ENCODE peak calls at places on chromosomes 2 and 18, in ten cellular contexts. T is K562, R is IMR-90, B is A549, L is tibial nerve, Q is uterus, M is HepG2, A is adrenal gland, J is stomach, H is esophagus muscularis mucosa. E is an unnamed sample.

GRCh38 chr2:234412726-234413125 is 84.2 kb downstream of the ARL4C start:
- DNase-seq in T (no peak), Q (no peak), R (no peak), J (no peak), A (no peak), B (peak), L (no peak), M (no peak), H (no peak), E (peak)

GRCh38 chr2:109690457-109690821 is 76.3 kb downstream of the SOWAHC start:
- DNase-seq in J (no peak), A (no peak), M (no peak), T (no peak), R (no peak), L (no peak), H (no peak), Q (no peak), B (no peak), E (no peak)

GRCh38 chr18:32549248-32549842 is 78.7 kb upstream of the GAREM1 start:
- DNase-seq in J (peak), L (peak), H (peak), M (peak), A (peak), Q (peak), R (peak), T (peak), B (peak), E (no peak)

GRCh38 chr2:120343433-120344105 is 2.4 kb upstream of the INHBB start:
- DNase-seq in B (peak), H (peak), A (peak), L (peak), R (peak), Q (peak), J (peak), M (peak), T (peak), E (peak)

GRCh38 chr2:239073745-239074530 is 226.1 kb downstream of the TWIST2 start:
- DNase-seq in A (no peak), B (no peak), T (no peak), R (no peak), H (no peak), L (no peak), Q (no peak), J (no peak), M (no peak), E (no peak)

GRCh38 chr2:31004252-31004651 is 134.0 kb downstream of the GALNT14 start:
- DNase-seq in B (no peak), H (no peak), T (no peak), L (no peak), J (no peak), Q (no peak), M (no peak), R (no peak), A (no peak), E (no peak)

GRCh38 chr2:188623995-188624643 is 332.4 kb downstream of the GULP1 start:
- DNase-seq in M (no peak), J (no peak), L (no peak), H (no peak), T (no peak), B (no peak), A (no peak), Q (no peak), R (peak), E (no peak)

GRCh38 chr2:210558708-210559107 is 2.3 kb downstream of the CPS1 start:
- DNase-seq in Q (no peak), L (no peak), R (no peak), J (no peak), T (peak), A (no peak), H (no peak), M (no peak), B (peak), E (no peak)

GRCh38 chr18:56358608-56359007 is 279.8 kb downstream of the TXNL1 start:
- DNase-seq in B (no peak), J (no peak), A (no peak), R (no peak), Q (no peak), L (no peak), M (no peak), T (no peak), H (no peak), E (no peak)

GRCh38 chr2:20585351-20585709 is 65.6 kb downstream of the HS1BP3 start:
- DNase-seq in Q (no peak), M (peak), B (no peak), H (no peak), R (no peak), T (no peak), A (no peak), L (no peak), J (no peak), E (no peak)

GRCh38 chr2:134041877-134042276 is 212.0 kb upstream of the MGAT5 start:
- DNase-seq in B (no peak), Q (no peak), J (no peak), H (no peak), R (no peak), M (no peak), T (no peak), L (no peak), A (no peak), E (no peak)

GRCh38 chr2:98452396-98453027 is 7.9 kb downstream of the INPP4A start:
- DNase-seq in J (no peak), T (no peak), B (no peak), H (peak), Q (no peak), R (no peak), M (no peak), L (no peak), A (no peak), E (no peak)

GRCh38 chr2:48269126-48269822 is 260.7 kb upstream of the STON1 start:
- DNase-seq in T (no peak), B (no peak), H (no peak), J (no peak), Q (no peak), L (no peak), R (no peak), M (no peak), A (no peak), E (no peak)

GRCh38 chr2:239469101-239469960 is 68.5 kb upstream of the HDAC4 start:
- DNase-seq in B (no peak), Q (no peak), L (no peak), J (peak), R (no peak), H (no peak), A (peak), T (no peak), M (no peak), E (no peak)

GRCh38 chr2:74497777-74498499 is 1.5 kb downstream of the LBX2 start:
- DNase-seq in H (no peak), R (no peak), T (no peak), J (peak), M (no peak), B (no peak), L (no peak), A (no peak), Q (no peak), E (no peak)

GRCh38 chr2:36562245-36562644 is 35.7 kb downstream of the FEZ2 start:
- DNase-seq in R (peak), B (peak), L (no peak), Q (no peak), A (no peak), J (no peak), H (no peak), T (no peak), M (no peak), E (no peak)

GRCh38 chr2:164868563-164869419 is 27.2 kb upstream of the COBLL1 start:
- DNase-seq in T (no peak), R (no peak), M (no peak), H (no peak), A (no peak), L (no peak), B (no peak), J (no peak), Q (no peak), E (no peak)

GRCh38 chr2:60806988-60807681 is 51.1 kb downstream of the PAPOLG start:
- DNase-seq in M (no peak), R (peak), L (no peak), H (peak), T (peak), B (no peak), J (no peak), Q (no peak), A (no peak), E (no peak)

GRCh38 chr2:9287400-9288059 is 80.9 kb downstream of the ASAP2 start:
- DNase-seq in R (peak), L (no peak), H (no peak), B (peak), Q (no peak), J (no peak), M (peak), A (no peak), T (no peak), E (no peak)

GRCh38 chr2:240968731-240969624 is 29.4 kb upstream of the SNED1 start:
- DNase-seq in T (peak), H (no peak), R (no peak), M (peak), J (no peak), B (no peak), Q (peak), A (peak), L (no peak), E (no peak)

GRCh38 chr2:12787891-12788783 is 71.4 kb downstream of the TRIB2 start:
- DNase-seq in H (no peak), J (no peak), A (no peak), B (no peak), T (no peak), L (peak), Q (peak), M (no peak), R (peak), E (no peak)

GRCh38 chr2:157307021-157307420 is 18.6 kb downstream of the ERMN start:
- DNase-seq in Q (no peak), R (peak), J (no peak), T (no peak), B (no peak), A (no peak), M (no peak), H (no peak), L (no peak), E (no peak)

GRCh38 chr2:149562304-149562703 is 25.3 kb downstream of the MMADHC start:
- DNase-seq in H (no peak), M (peak), B (peak), T (no peak), R (peak), Q (no peak), L (no peak), A (no peak), J (no peak), E (no peak)

GRCh38 chr2:62196278-62196901 is 475 bp downstream of the B3GNT2 start:
- DNase-seq in L (no peak), M (peak), A (peak), H (no peak), T (peak), J (peak), R (no peak), B (peak), Q (peak), E (peak)

GRCh38 chr2:175282300-175282699 is 100.8 kb upstream of the ATP5MC3 start:
- DNase-seq in Q (no peak), T (peak), B (peak), J (no peak), R (peak), H (no peak), L (no peak), A (no peak), M (peak), E (no peak)

GRCh38 chr18:8121942-8122480 is 487.2 kb upstream of the RAB12 start:
- DNase-seq in B (peak), T (peak), Q (no peak), L (no peak), J (no peak), A (no peak), R (peak), M (no peak), H (no peak), E (no peak)

GRCh38 chr2:88307817-88308216 is 137.7 kb downstream of the THNSL2 start:
- DNase-seq in R (peak), T (peak), M (peak), Q (no peak), L (no peak), B (peak), J (no peak), H (no peak), A (peak), E (no peak)

GRCh38 chr2:184799386-184799785 is 201.1 kb downstream of the ZNF804A start:
- DNase-seq in J (no peak), T (no peak), M (no peak), B (no peak), H (no peak), Q (no peak), R (no peak), L (no peak), A (no peak), E (no peak)

GRCh38 chr2:85607268-85608215 is 4.3 kb downstream of the C2orf68 start:
- DNase-seq in L (no peak), J (no peak), R (no peak), H (no peak), B (no peak), T (no peak), Q (no peak), A (no peak), M (peak), E (no peak)

GRCh38 chr18:79572848-79573451 is 106.7 kb upstream of the CTDP1 start:
- DNase-seq in Q (no peak), J (no peak), T (no peak), M (no peak), B (no peak), L (no peak), H (no peak), A (no peak), R (no peak), E (peak)

GRCh38 chr18:11741505-11742145 is 52.6 kb downstream of the GNAL start:
- DNase-seq in Q (no peak), L (no peak), M (peak), R (no peak), H (no peak), T (peak), J (no peak), A (no peak), B (peak), E (no peak)

GRCh38 chr2:66433945-66434678 is 813 bp upstream of the MEIS1 start:
- DNase-seq in A (peak), M (peak), J (peak), Q (peak), H (no peak), R (peak), B (peak), T (peak), L (no peak), E (peak)

GRCh38 chr2:97781981-97782380 is 68.6 kb downstream of the ZAP70 start:
- DNase-seq in A (no peak), T (no peak), L (no peak), M (no peak), B (no peak), J (no peak), R (no peak), Q (no peak), H (no peak), E (no peak)

GRCh38 chr2:207163053-207163814 is 2.5 kb downstream of the KLF7 start:
- DNase-seq in R (peak), H (no peak), A (peak), L (peak), M (peak), Q (peak), J (peak), B (peak), T (no peak), E (no peak)

GRCh38 chr2:175571078-175571653 is 389.7 kb upstream of the ATP5MC3 start:
- DNase-seq in A (no peak), H (peak), L (no peak), B (no peak), R (no peak), M (no peak), Q (no peak), J (no peak), T (no peak), E (no peak)

GRCh38 chr2:230575640-230576324 is 136.9 kb upstream of the CAB39 start:
- DNase-seq in M (no peak), T (peak), J (no peak), A (no peak), Q (no peak), R (no peak), L (no peak), H (no peak), B (no peak), E (no peak)

GRCh38 chr18:24544141-24544498 is 83.7 kb downstream of the HRH4 start:
- DNase-seq in L (peak), R (peak), M (peak), B (peak), J (no peak), A (no peak), T (peak), H (peak), Q (no peak), E (no peak)

DNA sequence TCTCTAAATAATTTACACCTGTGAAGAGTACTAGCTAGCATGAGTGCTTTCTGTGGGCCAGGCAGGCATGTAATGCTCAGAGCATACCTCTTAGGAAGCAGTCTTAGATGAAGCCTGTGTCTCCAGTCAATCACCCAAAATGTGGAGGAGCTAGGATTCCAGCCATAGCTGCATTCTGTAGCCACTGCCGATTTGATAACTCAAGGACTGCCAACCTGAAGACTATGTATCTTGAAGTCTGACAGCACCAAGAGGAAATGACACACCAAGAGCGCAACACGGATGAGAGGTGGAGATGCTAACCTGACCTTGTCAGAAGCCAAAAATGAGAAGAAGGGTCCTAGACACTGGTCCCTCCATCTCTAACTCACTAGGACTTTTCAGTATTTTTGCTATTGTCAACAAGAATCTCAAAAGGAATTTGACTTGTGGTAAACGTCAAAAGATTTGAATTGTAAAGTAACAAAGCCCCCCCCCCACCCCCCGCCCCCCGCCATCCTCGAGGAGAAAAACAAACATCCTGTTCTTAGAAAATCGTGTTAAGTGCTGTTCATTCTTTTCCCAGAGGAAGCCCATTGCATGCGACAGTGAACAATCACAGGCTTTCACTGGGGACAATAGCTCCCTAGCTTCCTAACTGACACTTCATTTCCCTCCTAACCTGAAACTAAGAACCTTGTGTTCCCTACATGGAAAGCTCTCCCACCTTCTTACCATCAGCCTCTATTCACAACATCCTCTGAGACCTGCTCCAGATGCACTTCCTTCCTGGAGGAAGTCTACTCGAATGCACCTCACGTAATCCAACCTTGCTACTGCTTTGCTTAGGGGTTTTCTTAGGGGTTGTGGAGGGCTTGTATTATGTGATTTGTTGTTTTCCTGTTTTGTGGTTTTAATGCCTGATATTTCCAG is 14.7 kb downstream of the CDC42EP3 start:
- DNase-seq in J (no peak), H (no peak), M (no peak), L (no peak), Q (no peak), B (no peak), A (no peak), R (no peak), T (no peak), E (no peak)
- TF ChIP-seq POLR2A in J (no peak), H (no peak), M (no peak), L (no peak), Q (no peak), B (no peak), A (no peak), R (no peak), T (no peak), E (no peak)

GRCh38 chr18:13620818-13621445 is 105.4 kb downstream of the FAM210A start:
- DNase-seq in H (no peak), T (no peak), Q (no peak), M (no peak), A (no peak), L (no peak), R (no peak), J (no peak), B (no peak), E (no peak)
- TF ChIP-seq CTCF in H (no peak), T (no peak), Q (no peak), M (no peak), A (no peak), L (no peak), R (no peak), J (no peak), B (no peak), E (no peak)

GRCh38 chr2:178242552-178242883 is 48.2 kb downstream of the OSBPL6 start:
- DNase-seq in H (no peak), R (no peak), M (no peak), Q (no peak), J (no peak), T (no peak), L (no peak), A (no peak), B (no peak), E (no peak)

GRCh38 chr2:178244812-178245211 is 50.5 kb downstream of the OSBPL6 start:
- DNase-seq in A (no peak), J (no peak), M (no peak), R (no peak), B (no peak), L (no peak), T (no peak), H (no peak), Q (no peak), E (no peak)

GRCh38 chr2:178238750-178239149 is 44.4 kb downstream of the OSBPL6 start:
- DNase-seq in T (no peak), M (no peak), J (no peak), L (no peak), B (no peak), Q (no peak), R (no peak), A (no peak), H (no peak), E (no peak)

GRCh38 chr2:178243961-178244360 is 49.6 kb downstream of the OSBPL6 start:
- DNase-seq in L (no peak), A (no peak), T (no peak), H (no peak), Q (no peak), B (no peak), M (no peak), J (no peak), R (no peak), E (no peak)

DNA sequence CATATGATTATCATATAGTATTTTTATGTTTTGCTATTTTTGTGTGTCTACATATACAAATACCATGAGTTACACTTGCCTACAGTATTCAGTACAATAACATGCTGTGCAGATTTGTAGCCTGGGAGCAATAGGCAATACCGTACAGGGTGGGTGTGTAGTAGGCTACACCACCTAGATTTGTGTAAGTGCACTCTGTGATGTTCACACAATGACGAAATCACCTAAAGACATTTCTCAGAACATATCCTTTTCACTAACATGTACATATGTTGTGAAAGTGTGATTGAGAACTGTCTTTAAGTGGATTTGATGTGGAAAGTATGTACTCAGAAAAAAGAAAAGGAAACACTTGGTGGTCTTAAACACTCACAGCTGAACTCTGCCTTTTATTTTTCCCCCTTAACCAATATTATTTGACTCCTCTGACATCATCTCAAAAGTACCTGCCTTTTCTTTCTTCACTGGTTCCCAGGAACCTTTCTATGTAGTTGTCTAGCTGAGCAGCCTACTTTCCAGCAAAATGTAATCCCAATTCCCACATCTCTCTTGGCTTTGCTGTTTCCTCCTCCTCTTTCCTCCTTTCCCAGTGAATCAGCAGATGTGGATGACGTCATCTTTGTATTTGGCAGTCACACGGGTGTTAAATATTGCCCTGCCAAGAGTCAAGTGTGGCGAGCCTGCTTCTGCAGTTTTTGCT is 47.7 kb downstream of the OSBPL6 start:
- DNase-seq in R (peak), M (no peak), T (peak), L (peak), A (peak), H (no peak), B (peak), Q (peak), J (peak), E (peak)
- H3K4me3 ChIP-seq in R (no peak), M (no peak), T (no peak), L (no peak), A (no peak), H (no peak), B (no peak), Q (no peak), J (no peak), E (no peak)

DNA sequence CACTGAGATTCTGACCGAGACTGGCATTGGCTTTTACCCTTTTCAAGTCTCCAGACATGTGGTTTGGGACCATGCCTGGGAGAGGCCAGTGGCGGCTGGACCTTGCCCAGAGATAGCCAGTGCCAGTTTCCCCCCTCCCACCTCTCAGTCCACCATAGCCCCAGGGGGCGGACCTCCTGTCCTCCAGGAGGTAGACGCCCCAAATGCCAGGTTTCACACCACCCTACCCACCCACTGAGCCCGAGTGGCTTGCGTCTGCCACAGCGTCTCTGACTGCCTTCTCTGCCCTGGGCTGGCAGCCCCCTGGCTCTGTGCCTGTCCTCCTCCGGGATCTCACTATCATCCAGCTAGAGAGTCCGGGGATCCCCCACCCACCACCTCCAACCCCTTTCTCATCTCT is 47.8 kb downstream of the INPP5D start:
- DNase-seq in B (no peak), T (no peak), L (no peak), M (no peak), R (no peak), H (no peak), A (no peak), J (no peak), Q (no peak), E (no peak)
- TF ChIP-seq POLR2A in B (no peak), T (no peak), L (no peak), M (no peak), R (no peak), H (no peak), A (no peak), J (no peak), Q (no peak), E (no peak)

GRCh38 chr2:177056540-177056939 is 156.1 kb upstream of the HNRNPA3 start:
- DNase-seq in R (no peak), A (no peak), Q (peak), H (no peak), L (no peak), T (peak), M (peak), J (no peak), B (peak), E (no peak)
- TF ChIP-seq CTCF in R (no peak), A (no peak), Q (no peak), H (no peak), L (no peak), T (peak), M (peak), J (no peak), B (no peak), E (no peak)

E was measured in lower leg skin.